ENCODE peak calls at places on chromosomes 16 and 17, in eight cellular contexts. J is CD8-positive, alpha-beta T cell; P is thoracic aorta; G is nephron progenitor cell; I is fibroblast of pulmonary artery; D is fibroblast of lung; C is activated CD8-positive, alpha-beta T cell treated with anti-CD3 and anti-CD28 coated beads for 36 hours; E is colonic mucosa. S is an unnamed sample.
A peak's percentile ranks its signal among the peaks of the same experiment; 100 is the strongest.

GRCh38 chr16:50977064-50977621 is 173.9 kb downstream of the SALL1 start:
- DNase-seq in G (peak; percentile 17), I (no peak), P (no peak), D (no peak), C (no peak), J (no peak), E (no peak), S (no peak)

GRCh38 chr17:59803377-59803757 is 89.4 kb downstream of the TUBD1 start:
- DNase-seq in C (no peak), G (no peak), D (no peak), J (no peak), E (no peak), I (no peak), P (no peak), S (no peak)

GRCh38 chr16:83992624-83993023 is 24.6 kb downstream of the NECAB2 start:
- DNase-seq in G (no peak), E (no peak), C (no peak), D (peak; percentile 81), J (no peak), P (no peak), I (peak; percentile 76), S (peak; percentile 61)

GRCh38 chr17:32482568-32483320 is 4.0 kb upstream of the CDK5R1 start:
- DNase-seq in J (no peak), C (no peak), G (no peak), D (no peak), P (no peak), I (no peak), E (no peak), S (no peak)

GRCh38 chr17:78411241-78411855 is 32.9 kb downstream of the PGS1 start:
- DNase-seq in D (no peak), J (no peak), G (peak; percentile 34), P (no peak), I (no peak), C (no peak), E (peak; percentile 87), S (no peak)

GRCh38 chr16:88479795-88480760 is 27.0 kb downstream of the ZFPM1 start:
- DNase-seq in I (no peak), J (peak; percentile 72), E (no peak), D (no peak), G (no peak), P (no peak), C (peak; percentile 65), S (no peak)

GRCh38 chr17:58667934-58668597 is 23.8 kb downstream of the TEX14 start:
- DNase-seq in E (no peak), J (no peak), C (no peak), G (no peak), D (peak; percentile 33), I (no peak), P (no peak), S (peak; percentile 32)

GRCh38 chr16:75462804-75463203 is 1.7 kb downstream of the TMEM170A start:
- DNase-seq in C (no peak), D (no peak), J (no peak), E (no peak), I (no peak), P (no peak), G (no peak), S (no peak)

GRCh38 chr16:86532526-86532815 is 22.1 kb downstream of the FOXF1 start:
- DNase-seq in I (no peak), P (no peak), D (no peak), J (no peak), E (no peak), G (no peak), C (no peak), S (no peak)

GRCh38 chr17:77349976-77350830 is 209.4 kb downstream of the SEC14L1 start:
- DNase-seq in D (peak; percentile 80), P (no peak), C (no peak), E (peak; percentile 21), J (no peak), G (no peak), I (peak; percentile 82), S (peak; percentile 67)

GRCh38 chr17:10109146-10109545 is 89.3 kb downstream of the GAS7 start:
- DNase-seq in D (no peak), J (no peak), C (no peak), I (no peak), P (no peak), E (no peak), G (no peak), S (no peak)
- TF ChIP-seq CTCF in D (no peak), J (no peak), C (no peak), I (no peak), P (no peak), E (no peak), G (no peak), S (no peak)

GRCh38 chr17:82679586-82680465 is 18.7 kb downstream of the RAB40B start:
- DNase-seq in G (no peak), I (no peak), E (peak; percentile 82), J (no peak), C (no peak), P (no peak), D (no peak), S (no peak)
- TF ChIP-seq CTCF in G (no peak), I (no peak), E (peak; percentile 23), J (no peak), C (no peak), P (no peak), D (no peak), S (no peak)

GRCh38 chr17:43068570-43069367 is 43.7 kb downstream of the RND2 start:
- DNase-seq in E (no peak), G (no peak), I (peak; percentile 5), D (no peak), P (no peak), J (no peak), C (no peak), S (no peak)
- TF ChIP-seq CTCF in E (no peak), G (no peak), I (no peak), D (no peak), P (no peak), J (no peak), C (no peak), S (no peak)

GRCh38 chr16:30526137-30526822 is at the start of gene ZNF768:
- DNase-seq in C (no peak), D (peak; percentile 14), P (no peak), I (peak; percentile 40), J (no peak), E (peak; percentile 76), G (peak; percentile 77), S (peak; percentile 15)

GRCh38 chr16:30527635-30528178 is 1.3 kb upstream of the ZNF768 start:
- DNase-seq in G (no peak), D (no peak), J (no peak), P (no peak), E (peak; percentile 54), C (no peak), I (no peak), S (no peak)

GRCh38 chr16:30528799-30529457 is 2.6 kb upstream of the ZNF768 start:
- DNase-seq in P (no peak), G (no peak), C (no peak), E (no peak), D (no peak), J (no peak), I (no peak), S (no peak)

GRCh38 chr16:30525844-30526136 is 576 bp downstream of the ZNF768 start:
- DNase-seq in J (no peak), E (no peak), G (no peak), C (no peak), D (no peak), P (no peak), I (no peak), S (no peak)

GRCh38 chr16:30526823-30527634 is 663 bp upstream of the ZNF768 start:
- DNase-seq in G (peak; percentile 99), E (peak; percentile 99), P (peak; percentile 94), J (peak; percentile 83), C (peak; percentile 98), I (peak; percentile 98), D (peak; percentile 97), S (peak; percentile 98)
- TF ChIP-seq CTCF in G (no peak), E (peak; percentile 42), P (peak; percentile 39), J (no peak), C (no peak), I (peak; percentile 28), D (peak; percentile 29), S (peak; percentile 31)

GRCh38 chr16:65123846-65124513 is 2.1 kb upstream of the CDH11 start:
- DNase-seq in G (no peak), I (no peak), C (no peak), D (no peak), J (no peak), P (no peak), E (peak; percentile 20), S (no peak)

GRCh38 chr16:65125871-65126270 is 4.0 kb upstream of the CDH11 start:
- DNase-seq in E (no peak), G (no peak), I (peak; percentile 52), P (no peak), J (no peak), C (no peak), D (peak; percentile 41), S (peak; percentile 77)

GRCh38 chr16:65125322-65125721 is 3.5 kb upstream of the CDH11 start:
- DNase-seq in C (no peak), P (no peak), D (peak; percentile 57), G (no peak), I (no peak), J (no peak), E (no peak), S (no peak)

GRCh38 chr16:65124596-65124995 is 2.7 kb upstream of the CDH11 start:
- DNase-seq in C (no peak), D (no peak), J (no peak), G (no peak), E (no peak), I (no peak), P (no peak), S (no peak)

GRCh38 chr16:65126845-65127624 is 5.2 kb upstream of the CDH11 start:
- DNase-seq in G (no peak), D (no peak), P (no peak), E (no peak), I (no peak), C (no peak), J (no peak), S (no peak)
- TF ChIP-seq CTCF in G (peak; percentile 56), D (peak; percentile 16), P (peak; percentile 56), E (peak; percentile 17), I (peak; percentile 36), C (peak; percentile 29), J (no peak), S (peak; percentile 41)

S was measured in astrocyte of the spinal cord.